ENCODE peak calls at places on chromosome 22, in nine cellular contexts. A is uterus, I is foreskin fibroblast, O is cardiac fibroblast, U is adrenal gland, C is astrocyte of the spinal cord, X is body of pancreas, D is epithelial cell of proximal tubule, N is right lobe of liver. K is an unnamed sample.

GRCh38 chr22:46738961-46739870 is 1.2 kb upstream of the CERK start:
- DNase-seq in A (no peak), X (peak; percentile 44), O (peak; percentile 45), N (no peak), D (peak; percentile 35), U (peak; percentile 81), C (peak; percentile 68), I (peak; percentile 58), K (peak; percentile 63)

GRCh38 chr22:17939579-17939978 is 84.8 kb downstream of the MICAL3 start:
- DNase-seq in X (no peak), U (no peak), I (no peak), A (no peak), D (no peak), C (no peak), N (no peak), O (no peak), K (no peak)

GRCh38 chr22:34842630-34843029 is 223.3 kb upstream of the ISX start:
- DNase-seq in D (no peak), I (no peak), A (no peak), C (no peak), N (no peak), O (no peak), X (no peak), U (no peak), K (no peak)

GRCh38 chr22:25360891-25361645 is 141.6 kb downstream of the CRYBB2 start:
- DNase-seq in I (no peak), A (peak; percentile 5), C (no peak), X (no peak), O (no peak), U (no peak), D (no peak), N (no peak), K (no peak)

GRCh38 chr22:45528046-45528445 is 25.4 kb downstream of the FBLN1 start:
- DNase-seq in O (no peak), N (no peak), A (no peak), X (no peak), U (no peak), C (no peak), D (no peak), I (no peak), K (no peak)

GRCh38 chr22:24583972-24584790 is 8.7 kb downstream of the LRRC75B start:
- DNase-seq in C (no peak), D (no peak), X (no peak), U (no peak), I (no peak), N (no peak), A (no peak), O (no peak), K (no peak)

GRCh38 chr22:43275545-43275981 is 67.6 kb downstream of the SCUBE1 start:
- DNase-seq in X (no peak), C (no peak), I (no peak), U (no peak), N (no peak), D (no peak), O (peak; percentile 41), A (no peak), K (peak; percentile 7)

GRCh38 chr22:37275622-37276021 is 6.7 kb upstream of the CYTH4 start:
- DNase-seq in I (no peak), A (no peak), C (no peak), U (no peak), N (no peak), X (no peak), D (no peak), O (no peak), K (no peak)

GRCh38 chr22:42758929-42759629 is 38.4 kb upstream of the A4GALT start:
- DNase-seq in I (no peak), C (peak; percentile 72), D (no peak), A (no peak), N (no peak), X (no peak), U (peak; percentile 52), O (peak; percentile 74), K (peak; percentile 80)

GRCh38 chr22:38202437-38203089 is 769 bp downstream of the MAFF start:
- DNase-seq in N (peak; percentile 95), U (peak; percentile 94), I (peak; percentile 93), O (peak; percentile 96), X (peak; percentile 92), C (peak; percentile 90), D (no peak), A (peak; percentile 89), K (peak; percentile 91)

GRCh38 chr22:22349455-22349836 is 104.9 kb downstream of the VPREB1 start:
- DNase-seq in D (no peak), C (no peak), I (no peak), U (no peak), A (no peak), O (no peak), X (no peak), N (no peak), K (no peak)
- H3K4me3 ChIP-seq in D (no peak overlapping the region), C (no peak overlapping the region), I (no peak overlapping the region), U (no peak overlapping the region), A (no peak overlapping the region), O (no peak overlapping the region), X (no peak overlapping the region), N (no peak overlapping the region), K (no peak overlapping the region)

GRCh38 chr22:31346733-31347250 is 646 bp upstream of the PATZ1 start:
- DNase-seq in A (peak; percentile 56), N (peak; percentile 89), D (no peak), X (peak; percentile 73), I (no peak), C (peak; percentile 45), O (peak; percentile 57), U (peak; percentile 73), K (peak; percentile 39)

GRCh38 chr22:31346255-31346732 is at the start of gene PATZ1:
- DNase-seq in O (peak; percentile 86), N (peak; percentile 76), X (peak; percentile 74), I (peak; percentile 61), C (peak; percentile 80), U (peak; percentile 82), D (no peak), A (peak; percentile 80), K (peak; percentile 71)

GRCh38 chr22:31347251-31348008 is 1.3 kb upstream of the PATZ1 start:
- DNase-seq in U (peak; percentile 76), N (peak; percentile 69), X (peak; percentile 76), C (peak; percentile 71), O (peak; percentile 77), I (peak; percentile 60), D (no peak), A (peak; percentile 64), K (peak; percentile 72)

GRCh38 chr22:31344369-31345330 is 1.5 kb downstream of the PATZ1 start:
- DNase-seq in C (peak; percentile 61), I (peak; percentile 55), D (no peak), N (peak; percentile 60), A (peak; percentile 50), O (peak; percentile 54), U (peak; percentile 37), X (peak; percentile 71), K (peak; percentile 29)

DNA sequence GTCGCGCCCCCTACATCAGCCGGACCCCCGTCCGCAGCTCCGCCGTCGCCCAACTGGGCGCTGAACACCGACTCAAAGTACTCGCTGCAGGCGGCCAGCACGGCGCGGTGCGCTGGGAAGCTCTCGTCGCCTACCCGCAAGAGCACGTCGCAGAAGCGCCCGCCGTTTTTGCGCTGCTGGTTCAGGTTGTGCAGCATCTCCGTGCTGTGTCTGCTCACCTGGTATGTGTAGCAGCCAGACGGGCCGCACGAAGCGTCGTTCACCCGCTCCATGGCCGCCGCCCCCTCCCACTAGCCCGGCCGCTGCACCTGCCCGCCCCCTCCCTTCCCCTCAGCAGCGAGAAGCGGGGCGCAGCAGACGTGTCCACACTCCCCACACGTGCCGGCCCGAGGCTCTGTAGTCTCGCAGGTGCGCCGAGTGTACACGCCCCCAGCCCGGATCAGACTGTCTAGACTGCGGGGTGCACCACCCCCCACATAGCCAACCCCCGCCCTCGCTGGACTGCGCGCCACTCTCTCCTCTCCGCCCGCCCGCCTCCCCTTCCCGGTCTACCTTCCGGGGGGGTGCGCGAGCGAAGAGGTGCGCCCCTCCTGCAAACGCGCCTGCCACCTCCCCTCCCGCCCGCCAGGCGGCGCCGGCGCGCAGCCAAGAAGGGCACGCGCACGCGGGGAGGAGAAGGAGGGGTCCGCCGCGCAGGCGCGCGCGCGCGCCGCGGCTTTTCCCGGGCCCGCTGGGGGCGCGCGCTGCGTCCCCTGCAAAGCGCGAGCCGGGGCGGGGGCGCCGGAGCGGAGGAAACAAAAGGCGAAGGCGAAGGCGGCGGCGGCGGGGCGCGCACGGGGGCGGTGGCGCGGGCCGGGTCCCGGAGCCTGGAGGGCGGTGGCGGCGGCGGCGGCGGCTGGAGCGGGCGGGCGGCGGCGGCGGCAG is 553 bp downstream of the PATZ1 start:
- DNase-seq in A (peak; percentile 84), C (peak; percentile 81), N (peak; percentile 88), O (peak; percentile 89), U (peak; percentile 86), I (peak; percentile 88), X (peak; percentile 90), D (no peak), K (peak; percentile 77)
- TF ChIP-seq CTCF in A (peak; percentile 92), C (peak; percentile 73), N (peak; percentile 75), O (peak; percentile 44), U (peak; percentile 84), I (peak; percentile 73), X (peak; percentile 71), D (peak; percentile 72), K (peak; percentile 64)

GRCh38 chr22:40446203-40446602 is 75.8 kb downstream of the SGSM3 start:
- DNase-seq in O (no peak), I (no peak), N (no peak), D (no peak), X (no peak), A (no peak), C (no peak), U (no peak), K (no peak)

GRCh38 chr22:40451230-40451629 is 80.8 kb downstream of the SGSM3 start:
- DNase-seq in A (no peak), X (no peak), U (no peak), I (no peak), O (no peak), N (no peak), C (no peak), D (no peak), K (peak; percentile 66)

GRCh38 chr22:40452730-40453487 is 82.5 kb downstream of the SGSM3 start:
- DNase-seq in I (no peak), O (no peak), X (no peak), N (no peak), D (peak; percentile 4), C (no peak), U (no peak), A (no peak), K (peak; percentile 18)

GRCh38 chr22:40450651-40451050 is 80.3 kb downstream of the SGSM3 start:
- DNase-seq in C (no peak), A (no peak), D (no peak), N (no peak), O (no peak), X (no peak), I (no peak), U (no peak), K (peak; percentile 68)

DNA sequence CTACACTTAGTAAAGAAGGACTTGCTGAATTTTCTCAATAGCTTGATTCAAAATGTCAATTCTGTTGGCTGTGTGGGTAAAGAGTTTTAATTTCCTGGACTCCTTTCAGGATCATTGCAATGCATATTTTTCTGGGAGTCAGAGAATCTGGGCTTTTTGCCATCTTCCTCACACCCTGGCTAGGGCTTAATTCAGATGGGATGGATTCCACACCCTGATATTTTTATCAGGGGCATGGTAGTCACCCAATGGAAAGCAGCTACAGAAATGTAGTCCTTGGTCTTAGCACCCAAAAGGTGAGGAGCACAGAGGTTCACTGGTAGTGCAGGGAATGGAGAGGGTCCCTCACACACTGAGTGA is 79.3 kb downstream of the SGSM3 start:
- DNase-seq in A (no peak), X (no peak), D (no peak), N (no peak), I (peak; percentile 49), C (peak; percentile 57), O (peak; percentile 79), U (no peak), K (peak; percentile 93)
- H3K4me3 ChIP-seq in A (no peak overlapping the region), X (no peak overlapping the region), D (no peak overlapping the region), N (no peak overlapping the region), I (no peak overlapping the region), C (no peak overlapping the region), O (no peak overlapping the region), U (no peak overlapping the region), K (no peak overlapping the region)

GRCh38 chr22:30424471-30425326 is 869 bp upstream of the MTFP1 start:
- DNase-seq in X (no peak), O (peak; percentile 52), A (peak; percentile 22), I (no peak), D (no peak), C (no peak), U (no peak), N (peak; percentile 63), K (no peak)
- TF ChIP-seq CTCF in X (no peak), O (no peak), A (no peak), I (no peak), D (peak; percentile 19), C (no peak), U (no peak), N (no peak), K (peak; percentile 23)

K was measured in fibroblast of the aortic adventitia.